ENCODE peak calls at places on chromosomes 7 and 10, in nine cellular contexts. One of them, this sample, is unnamed.

GRCh38 chr7:104358743-104359142 is 30.3 kb downstream of the LHFPL3 start:
- DNase-seq in left ventricle myocardium inferior: no peak
- DNase-seq in prostate gland: no peak
- DNase-seq in transverse colon: no peak
- DNase-seq in fibroblast of lung: no peak
- DNase-seq in HCT116: no peak
- DNase-seq in lung: no peak
- DNase-seq in heart left ventricle: no peak
- DNase-seq in mammary epithelial cell: no peak
- DNase-seq in this sample: no peak

GRCh38 chr7:12985228-12985627 is 297.8 kb downstream of the ARL4A start:
- DNase-seq in left ventricle myocardium inferior: no peak
- DNase-seq in prostate gland: no peak
- DNase-seq in transverse colon: no peak
- DNase-seq in fibroblast of lung: no peak
- DNase-seq in HCT116: no peak
- DNase-seq in lung: no peak
- DNase-seq in heart left ventricle: no peak
- DNase-seq in mammary epithelial cell: no peak
- DNase-seq in this sample: no peak

GRCh38 chr7:112359086-112359485 is 91.2 kb upstream of the IFRD1 start:
- DNase-seq in left ventricle myocardium inferior: no peak
- DNase-seq in prostate gland: no peak
- DNase-seq in transverse colon: no peak
- DNase-seq in fibroblast of lung: no peak
- DNase-seq in HCT116: no peak
- DNase-seq in lung: no peak
- DNase-seq in heart left ventricle: no peak
- DNase-seq in mammary epithelial cell: no peak
- DNase-seq in this sample: no peak

GRCh38 chr10:12056758-12057157 is 12.0 kb upstream of the DHTKD1 start:
- DNase-seq in left ventricle myocardium inferior: no peak
- DNase-seq in prostate gland: no peak
- DNase-seq in transverse colon: no peak
- DNase-seq in fibroblast of lung: no peak
- DNase-seq in HCT116: no peak
- DNase-seq in lung: no peak
- DNase-seq in heart left ventricle: no peak
- DNase-seq in mammary epithelial cell: no peak
- DNase-seq in this sample: no peak

GRCh38 chr7:98213296-98213873 is 2.1 kb downstream of the BHLHA15 start:
- DNase-seq in left ventricle myocardium inferior: no peak
- DNase-seq in prostate gland: no peak
- DNase-seq in transverse colon: no peak
- DNase-seq in fibroblast of lung: no peak
- DNase-seq in HCT116: no peak
- DNase-seq in lung: no peak
- DNase-seq in heart left ventricle: no peak
- DNase-seq in mammary epithelial cell: no peak
- DNase-seq in this sample: no peak

GRCh38 chr10:124624456-124624855 is 119.7 kb downstream of the FAM53B start:
- DNase-seq in left ventricle myocardium inferior: no peak
- DNase-seq in prostate gland: no peak
- DNase-seq in transverse colon: no peak
- DNase-seq in fibroblast of lung: no peak
- DNase-seq in HCT116: no peak
- DNase-seq in lung: no peak
- DNase-seq in heart left ventricle: no peak
- DNase-seq in mammary epithelial cell: no peak
- DNase-seq in this sample: no peak

GRCh38 chr10:43292745-43293676 is 26.1 kb upstream of the RASGEF1A start:
- DNase-seq in left ventricle myocardium inferior: no peak
- DNase-seq in prostate gland: peak
- DNase-seq in transverse colon: peak
- DNase-seq in fibroblast of lung: peak
- DNase-seq in HCT116: peak
- DNase-seq in lung: peak
- DNase-seq in heart left ventricle: peak
- DNase-seq in mammary epithelial cell: peak
- DNase-seq in this sample: no peak

GRCh38 chr7:16046045-16046444 is 359.6 kb upstream of the MEOX2 start:
- DNase-seq in left ventricle myocardium inferior: no peak
- DNase-seq in prostate gland: no peak
- DNase-seq in transverse colon: no peak
- DNase-seq in fibroblast of lung: peak
- DNase-seq in HCT116: no peak
- DNase-seq in lung: no peak
- DNase-seq in heart left ventricle: no peak
- DNase-seq in mammary epithelial cell: no peak
- DNase-seq in this sample: no peak

GRCh38 chr7:137903382-137904169 is 56.8 kb upstream of the DGKI start:
- DNase-seq in left ventricle myocardium inferior: no peak
- DNase-seq in prostate gland: peak
- DNase-seq in transverse colon: peak
- DNase-seq in fibroblast of lung: peak
- DNase-seq in HCT116: peak
- DNase-seq in lung: peak
- DNase-seq in heart left ventricle: peak
- DNase-seq in mammary epithelial cell: peak
- DNase-seq in this sample: no peak

GRCh38 chr7:79008786-79009185 is 444.7 kb downstream of the MAGI2 start:
- DNase-seq in left ventricle myocardium inferior: no peak
- DNase-seq in prostate gland: no peak
- DNase-seq in transverse colon: no peak
- DNase-seq in fibroblast of lung: no peak
- DNase-seq in HCT116: no peak
- DNase-seq in lung: no peak
- DNase-seq in heart left ventricle: no peak
- DNase-seq in mammary epithelial cell: no peak
- DNase-seq in this sample: no peak

GRCh38 chr7:116800594-116800993 is 61.8 kb upstream of the CAPZA2 start:
- DNase-seq in left ventricle myocardium inferior: no peak
- DNase-seq in prostate gland: no peak
- DNase-seq in transverse colon: no peak
- DNase-seq in fibroblast of lung: no peak
- DNase-seq in HCT116: no peak
- DNase-seq in lung: no peak
- DNase-seq in heart left ventricle: no peak
- DNase-seq in mammary epithelial cell: peak
- DNase-seq in this sample: no peak
- H3K27ac ChIP-seq in left ventricle myocardium inferior: no peak
- H3K27ac ChIP-seq in prostate gland: no peak
- H3K27ac ChIP-seq in transverse colon: peak
- H3K27ac ChIP-seq in fibroblast of lung: no peak
- H3K27ac ChIP-seq in HCT116: peak
- H3K27ac ChIP-seq in lung: no peak
- H3K27ac ChIP-seq in heart left ventricle: no peak
- H3K27ac ChIP-seq in mammary epithelial cell: peak
- H3K27ac ChIP-seq in this sample: no peak

GRCh38 chr7:140641532-140642191 is 1.0 kb upstream of the DENND2A start:
- DNase-seq in left ventricle myocardium inferior: no peak
- DNase-seq in prostate gland: no peak
- DNase-seq in transverse colon: no peak
- DNase-seq in fibroblast of lung: no peak
- DNase-seq in HCT116: no peak
- DNase-seq in lung: no peak
- DNase-seq in heart left ventricle: no peak
- DNase-seq in mammary epithelial cell: no peak
- DNase-seq in this sample: no peak
- H3K4me3 ChIP-seq in left ventricle myocardium inferior: peak
- H3K4me3 ChIP-seq in prostate gland: peak
- H3K4me3 ChIP-seq in transverse colon: no peak
- H3K4me3 ChIP-seq in fibroblast of lung: peak
- H3K4me3 ChIP-seq in HCT116: no peak
- H3K4me3 ChIP-seq in lung: no peak
- H3K4me3 ChIP-seq in heart left ventricle: peak
- H3K4me3 ChIP-seq in mammary epithelial cell: no peak
- H3K4me3 ChIP-seq in this sample: peak

DNA sequence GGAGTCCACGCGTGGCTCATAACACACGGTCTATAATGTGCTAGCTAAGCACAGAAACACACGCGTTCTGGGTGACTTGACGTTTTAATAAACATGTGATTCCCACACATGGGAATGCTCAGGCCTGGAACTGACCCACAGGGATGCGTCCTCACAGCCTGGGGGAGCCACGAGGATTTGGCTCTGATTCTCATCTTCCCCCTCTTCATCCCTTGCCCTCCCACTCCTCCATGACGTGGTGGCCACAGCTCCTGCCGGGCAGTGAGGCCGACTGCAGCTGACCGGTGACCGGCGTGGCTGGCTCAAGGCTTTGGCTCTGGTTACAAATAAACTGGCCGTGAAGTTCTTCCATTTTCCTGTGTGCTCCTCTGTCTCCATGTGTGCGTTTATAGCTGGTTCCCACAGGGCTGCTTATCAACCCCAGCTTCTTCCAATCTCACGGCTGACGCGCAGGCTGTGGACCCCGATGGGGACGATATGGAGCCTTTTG is 40.9 kb upstream of the KLF6 start:
- DNase-seq in left ventricle myocardium inferior: no peak
- DNase-seq in prostate gland: no peak
- DNase-seq in transverse colon: no peak
- DNase-seq in fibroblast of lung: no peak
- DNase-seq in HCT116: no peak
- DNase-seq in lung: no peak
- DNase-seq in heart left ventricle: peak
- DNase-seq in mammary epithelial cell: no peak
- DNase-seq in this sample: peak
- TF ChIP-seq CTCF in left ventricle myocardium inferior: no peak
- TF ChIP-seq CTCF in prostate gland: no peak
- TF ChIP-seq CTCF in transverse colon: no peak
- TF ChIP-seq CTCF in fibroblast of lung: no peak
- TF ChIP-seq CTCF in HCT116: no peak
- TF ChIP-seq CTCF in lung: no peak
- TF ChIP-seq CTCF in heart left ventricle: no peak
- TF ChIP-seq CTCF in mammary epithelial cell: no peak
- TF ChIP-seq CTCF in this sample: no peak

DNA sequence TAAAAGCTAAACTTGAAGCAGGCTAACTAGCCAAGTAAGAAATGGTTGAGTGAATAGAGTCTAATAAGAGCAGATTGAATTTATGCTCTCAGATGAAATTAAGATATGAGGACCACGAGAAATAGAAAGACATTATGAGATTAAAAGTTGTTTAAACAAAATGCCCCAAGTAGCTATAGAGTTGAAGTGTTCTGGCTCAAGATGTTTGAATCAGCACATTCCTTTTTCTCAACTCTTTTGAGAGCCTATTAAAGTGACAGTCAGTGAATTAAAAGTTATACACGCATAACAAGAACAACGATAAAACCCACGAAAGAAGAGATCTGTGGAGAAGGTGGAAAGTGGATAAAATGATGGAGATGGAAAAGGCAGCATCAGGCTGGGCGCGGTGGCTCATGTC is 322.2 kb upstream of the ANKRD30A start:
- DNase-seq in left ventricle myocardium inferior: no peak
- DNase-seq in prostate gland: no peak
- DNase-seq in transverse colon: no peak
- DNase-seq in fibroblast of lung: no peak
- DNase-seq in HCT116: no peak
- DNase-seq in lung: no peak
- DNase-seq in heart left ventricle: no peak
- DNase-seq in mammary epithelial cell: no peak
- DNase-seq in this sample: no peak
- H3K27ac ChIP-seq in left ventricle myocardium inferior: peak
- H3K27ac ChIP-seq in prostate gland: no peak
- H3K27ac ChIP-seq in transverse colon: no peak
- H3K27ac ChIP-seq in fibroblast of lung: no peak
- H3K27ac ChIP-seq in HCT116: no peak
- H3K27ac ChIP-seq in lung: no peak
- H3K27ac ChIP-seq in heart left ventricle: no peak
- H3K27ac ChIP-seq in mammary epithelial cell: no peak
- H3K27ac ChIP-seq in this sample: no peak

GRCh38 chr7:29442146-29442545 is 121.5 kb upstream of the PRR15 start:
- DNase-seq in left ventricle myocardium inferior: no peak
- DNase-seq in prostate gland: no peak
- DNase-seq in transverse colon: no peak
- DNase-seq in fibroblast of lung: peak
- DNase-seq in HCT116: peak
- DNase-seq in lung: no peak
- DNase-seq in heart left ventricle: no peak
- DNase-seq in mammary epithelial cell: peak
- DNase-seq in this sample: no peak
- H3K4me3 ChIP-seq in left ventricle myocardium inferior: no peak
- H3K4me3 ChIP-seq in prostate gland: no peak
- H3K4me3 ChIP-seq in transverse colon: no peak
- H3K4me3 ChIP-seq in fibroblast of lung: no peak
- H3K4me3 ChIP-seq in HCT116: no peak
- H3K4me3 ChIP-seq in lung: no peak
- H3K4me3 ChIP-seq in heart left ventricle: no peak
- H3K4me3 ChIP-seq in mammary epithelial cell: no peak
- H3K4me3 ChIP-seq in this sample: no peak

DNA sequence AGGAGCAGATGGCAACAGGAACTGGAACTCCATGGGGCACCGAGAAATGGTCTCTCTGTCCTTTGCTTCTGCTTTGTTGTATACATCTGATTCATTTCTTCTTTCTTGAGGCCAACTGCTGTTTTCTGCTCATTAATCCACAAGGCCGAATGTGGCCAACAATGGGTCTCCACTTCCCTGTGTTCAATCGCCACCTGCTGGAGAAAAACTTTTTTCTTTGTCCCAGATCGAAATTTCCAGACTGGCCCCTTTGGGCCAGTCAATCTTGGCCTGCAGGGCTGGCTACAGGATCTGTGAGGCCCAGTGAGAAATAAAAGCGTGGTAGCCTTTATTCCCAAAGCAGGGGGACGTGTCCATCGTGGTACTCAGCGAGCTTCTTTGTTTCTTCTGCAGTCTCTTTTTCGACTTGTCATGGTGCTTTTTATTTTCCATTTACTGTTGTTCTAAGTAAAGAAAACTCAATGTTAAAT is 58.8 kb downstream of the PARP12 start:
- DNase-seq in left ventricle myocardium inferior: no peak
- DNase-seq in prostate gland: no peak
- DNase-seq in transverse colon: peak
- DNase-seq in fibroblast of lung: peak
- DNase-seq in HCT116: peak
- DNase-seq in lung: no peak
- DNase-seq in heart left ventricle: no peak
- DNase-seq in mammary epithelial cell: peak
- DNase-seq in this sample: no peak
- TF ChIP-seq CTCF in left ventricle myocardium inferior: peak
- TF ChIP-seq CTCF in prostate gland: peak
- TF ChIP-seq CTCF in transverse colon: peak
- TF ChIP-seq CTCF in fibroblast of lung: peak
- TF ChIP-seq CTCF in HCT116: peak
- TF ChIP-seq CTCF in lung: no peak
- TF ChIP-seq CTCF in heart left ventricle: peak
- TF ChIP-seq CTCF in mammary epithelial cell: peak
- TF ChIP-seq CTCF in this sample: no peak